ENCODE peak calls at places on chromosomes 13 and 19, in nine cellular contexts. C is ACHN, S is GM23338, X is NCI-H69, N is neural progenitor cell, A is NCI-H2227 treated with DMSO at 0.1 percent for 48 hours, Z is LoVo, P is K562, U is left cardiac atrium. Q is an unnamed sample.

GRCh38 chr13:45078003-45078402 is 42.3 kb upstream of the GTF2F2 start:
- DNase-seq in C (no peak), S (no peak), X (no peak), N (no peak), A (no peak), Z (no peak), P (no peak), U (no peak), Q (no peak)

GRCh38 chr19:49017666-49018351 is 918 bp upstream of the LHB start:
- DNase-seq in C (peak; percentile 63), S (peak; percentile 83), X (peak; percentile 82), N (peak; percentile 79), A (peak; percentile 36), Z (peak; percentile 63), P (peak; percentile 79), U (peak; percentile 73), Q (peak; percentile 87)

GRCh38 chr19:4456843-4457653 is 546 bp downstream of the UBXN6 start:
- DNase-seq in C (peak; percentile 37), S (peak; percentile 85), X (peak; percentile 80), N (peak; percentile 93), A (peak; percentile 48), Z (peak; percentile 35), P (peak; percentile 71), U (peak; percentile 65), Q (peak; percentile 90)

GRCh38 chr19:10228925-10229324 is 2.2 kb downstream of the S1PR2 start:
- DNase-seq in C (peak; percentile 37), S (peak; percentile 87), X (peak; percentile 77), N (peak; percentile 67), A (no peak), Z (peak; percentile 20), P (peak; percentile 71), U (no peak), Q (peak; percentile 77)

GRCh38 chr13:28527629-28528028 is 32.7 kb upstream of the FLT1 start:
- DNase-seq in C (no peak), S (no peak), X (no peak), N (no peak), A (no peak), Z (no peak), P (no peak), U (peak; percentile 33), Q (no peak)

GRCh38 chr19:4671182-4671851 is 1.2 kb upstream of the MYDGF start:
- DNase-seq in C (peak; percentile 70), S (no peak), X (no peak), N (no peak), A (peak; percentile 2), Z (no peak), P (no peak), U (no peak), Q (no peak)

GRCh38 chr19:47779524-47780214 is 1.2 kb downstream of the SELENOW start:
- DNase-seq in C (no peak), S (no peak), X (no peak), N (no peak), A (no peak), Z (no peak), P (no peak), U (peak; percentile 74), Q (no peak)

GRCh38 chr13:37617162-37617561 is 18.6 kb upstream of the POSTN start:
- DNase-seq in C (peak; percentile 96), S (peak; percentile 22), X (no peak), N (no peak), A (no peak), Z (no peak), P (no peak), U (no peak), Q (no peak)

GRCh38 chr13:63184693-63185092 is 1769.0 kb upstream of the PCDH20 start:
- DNase-seq in C (peak; percentile 57), S (peak; percentile 84), X (peak; percentile 7), N (peak; percentile 40), A (no peak), Z (no peak), P (no peak), U (no peak), Q (peak; percentile 88)

Q was measured in endodermal cell.